ENCODE peak calls at places on chromosomes 4 and X, in nine cellular contexts. N, H, M, E, U, Q, C, T and G are unnamed samples.

GRCh38 chr4:33134366-33134765 is 2414.2 kb downstream of the PCDH7 start:
- DNase-seq in E (no peak), Q (no peak), N (no peak), T (no peak), U (no peak), C (no peak), M (no peak), H (no peak), G (no peak)

GRCh38 chr4:120927758-120928409 is 5.4 kb upstream of the PRDM5 start:
- DNase-seq in H (no peak), C (no peak), T (no peak), U (no peak), Q (no peak), N (no peak), M (no peak), E (no peak), G (peak)

GRCh38 chr4:88812420-88812819 is 114.8 kb upstream of the NAP1L5 start:
- DNase-seq in N (no peak), T (no peak), U (no peak), E (no peak), H (no peak), M (no peak), C (no peak), Q (no peak), G (no peak)

GRCh38 chrX:49129427-49129826 is 5.9 kb upstream of the GPKOW start:
- DNase-seq in E (no peak), N (no peak), U (no peak), C (peak), M (no peak), T (no peak), H (no peak), Q (no peak), G (no peak)

GRCh38 chr4:105970371-105970770 is 75.1 kb downstream of the NPNT start:
- DNase-seq in Q (no peak), E (no peak), M (no peak), T (no peak), N (no peak), H (no peak), C (no peak), U (no peak), G (no peak)

GRCh38 chr4:55079451-55080173 is 45.8 kb downstream of the KDR start:
- DNase-seq in E (no peak), U (no peak), T (no peak), N (peak), C (no peak), Q (no peak), H (no peak), M (no peak), G (no peak)

GRCh38 chrX:108250654-108251579 is 159.3 kb downstream of the ATG4A start:
- DNase-seq in E (no peak), M (no peak), T (no peak), U (no peak), Q (no peak), C (no peak), N (no peak), H (no peak), G (no peak)

GRCh38 chrX:3326721-3327120 is 19.7 kb downstream of the MXRA5 start:
- DNase-seq in U (no peak), M (no peak), N (no peak), T (peak), E (no peak), C (peak), Q (no peak), H (no peak), G (peak)

GRCh38 chr4:156568041-156568440 is 403.6 kb downstream of the PDGFC start:
- DNase-seq in U (no peak), T (no peak), Q (no peak), N (peak), E (no peak), C (no peak), H (no peak), M (peak), G (no peak)

GRCh38 chrX:69136546-69137331 is 28.5 kb downstream of the PJA1 start:
- DNase-seq in T (no peak), M (no peak), N (no peak), E (no peak), H (no peak), Q (no peak), C (peak), U (no peak), G (no peak)

GRCh38 chrX:68929332-68930150 is 100.7 kb downstream of the EFNB1 start:
- DNase-seq in Q (no peak), H (peak), E (no peak), U (no peak), N (peak), T (no peak), C (no peak), M (peak), G (no peak)

GRCh38 chr4:112410364-112410763 is 105.6 kb downstream of the NEUROG2 start:
- DNase-seq in M (peak), U (no peak), E (no peak), Q (no peak), H (no peak), N (no peak), T (no peak), C (no peak), G (no peak)

GRCh38 chrX:110021180-110022022 is 18.5 kb downstream of the TMEM164 start:
- DNase-seq in U (no peak), C (no peak), T (no peak), M (no peak), H (no peak), E (no peak), N (no peak), Q (no peak), G (no peak)

GRCh38 chrX:17500145-17500579 is 125.2 kb downstream of the NHS start:
- DNase-seq in E (no peak), M (peak), C (no peak), H (peak), U (no peak), N (no peak), Q (no peak), T (no peak), G (no peak)

DNA sequence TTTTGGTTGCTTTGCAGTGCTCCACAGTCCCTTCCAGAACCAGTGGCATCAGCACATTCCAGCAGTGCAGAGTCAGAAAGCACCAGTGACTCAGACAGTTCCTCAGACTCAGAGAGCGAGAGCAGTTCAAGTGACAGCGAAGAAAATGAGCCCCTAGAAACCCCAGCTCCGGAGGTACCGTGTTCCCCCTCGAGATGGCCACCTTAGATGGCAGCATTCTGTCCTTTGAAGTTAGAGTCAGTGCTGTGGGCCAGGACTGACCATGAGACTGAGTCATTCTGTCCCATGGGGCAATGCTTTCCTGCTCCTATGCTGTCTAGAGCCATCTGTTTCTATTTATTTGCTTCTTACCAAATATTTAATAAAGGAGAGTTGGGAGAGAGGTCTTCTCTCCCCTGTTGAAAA is 112.3 kb downstream of the KLHL8 start:
- DNase-seq in U (no peak), M (peak), N (no peak), Q (no peak), E (no peak), T (no peak), H (peak), C (peak), G (no peak)
- TF ChIP-seq CTCF in U (no peak), M (no peak), N (no peak), Q (no peak), E (no peak), T (no peak), H (no peak), C (no peak), G (no peak)

GRCh38 chrX:64642482-64642881 is 247.2 kb upstream of the MTMR8 start:
- DNase-seq in U (no peak), M (no peak), Q (no peak), N (no peak), H (no peak), T (no peak), C (peak), E (no peak), G (peak)
- TF ChIP-seq CTCF in U (no peak), M (peak), Q (peak), N (no peak), H (peak), T (no peak), C (peak), E (peak), G (no peak)

GRCh38 chrX:152865232-152865920 is 32.5 kb upstream of the ZNF185 start:
- DNase-seq in E (no peak), U (no peak), Q (no peak), H (no peak), N (peak), C (no peak), T (no peak), M (no peak), G (no peak)

GRCh38 chrX:152872522-152872921 is 25.3 kb upstream of the ZNF185 start:
- DNase-seq in Q (no peak), E (no peak), N (no peak), H (no peak), T (no peak), C (no peak), U (no peak), M (no peak), G (no peak)

GRCh38 chrX:152871260-152871659 is 26.6 kb upstream of the ZNF185 start:
- DNase-seq in C (no peak), H (no peak), T (no peak), U (no peak), M (no peak), N (no peak), Q (no peak), E (no peak), G (no peak)

GRCh38 chrX:152873361-152873760 is 24.5 kb upstream of the ZNF185 start:
- DNase-seq in N (no peak), H (no peak), E (no peak), Q (no peak), C (no peak), T (no peak), U (no peak), M (no peak), G (no peak)

GRCh38 chrX:152869972-152870371 is 27.9 kb upstream of the ZNF185 start:
- DNase-seq in E (no peak), C (no peak), T (no peak), M (no peak), Q (no peak), H (peak), N (no peak), U (no peak), G (no peak)
- TF ChIP-seq CTCF in E (no peak), C (no peak), T (no peak), M (no peak), Q (no peak), H (peak), N (no peak), U (no peak), G (no peak)

GRCh38 chr4:610411-611261 is 14.7 kb upstream of the PDE6B start:
- DNase-seq in E (no peak), T (peak), M (peak), C (no peak), U (peak), H (peak), Q (no peak), N (no peak), G (no peak)
- TF ChIP-seq CTCF in E (no peak), T (no peak), M (no peak), C (no peak), U (no peak), H (no peak), Q (no peak), N (no peak), G (no peak)